ENCODE peak calls at places on chromosomes 2 and 18, in nine cellular contexts. O is fibroblast of mammary gland, Y is RWPE1, W is endothelial cell, L is hepatocyte, D is brain microvascular endothelial cell, N is HFFc6, S is glutamatergic neuron, K is mesothelial cell of epicardium. I is an unnamed sample.

GRCh38 chr18:9117980-9118841 is 15.7 kb downstream of the NDUFV2 start:
- DNase-seq in O (no peak), Y (peak), W (no peak), L (no peak), D (no peak), N (no peak), S (no peak), K (no peak), I (no peak)

GRCh38 chr2:170928036-170928823 is 823 bp upstream of the GORASP2 start:
- DNase-seq in O (peak), Y (peak), W (no peak), L (peak), D (no peak), N (no peak), S (no peak), K (no peak), I (no peak)

GRCh38 chr2:235032466-235032865 is 80.6 kb downstream of the SH3BP4 start:
- DNase-seq in O (no peak), Y (no peak), W (no peak), L (no peak), D (no peak), N (no peak), S (no peak), K (no peak), I (no peak)

GRCh38 chr18:66560092-66560491 is 43.8 kb downstream of the CDH19 start:
- DNase-seq in O (peak), Y (peak), W (peak), L (peak), D (peak), N (no peak), S (no peak), K (no peak), I (no peak)

GRCh38 chr2:61720911-61721310 is 132.9 kb downstream of the FAM161A start:
- DNase-seq in O (no peak), Y (peak), W (no peak), L (no peak), D (no peak), N (no peak), S (no peak), K (no peak), I (no peak)

GRCh38 chr2:235026137-235026536 is 74.3 kb downstream of the SH3BP4 start:
- DNase-seq in O (peak), Y (peak), W (no peak), L (peak), D (peak), N (peak), S (no peak), K (no peak), I (no peak)

GRCh38 chr2:69572640-69573039 is 70.9 kb downstream of the AAK1 start:
- DNase-seq in O (peak), Y (no peak), W (no peak), L (no peak), D (peak), N (peak), S (no peak), K (no peak), I (no peak)

GRCh38 chr2:240477916-240478315 is 42.5 kb downstream of the GPC1 start:
- DNase-seq in O (no peak), Y (no peak), W (no peak), L (no peak), D (no peak), N (no peak), S (no peak), K (no peak), I (no peak)

GRCh38 chr2:223203971-223204370 is 152.0 kb downstream of the KCNE4 start:
- DNase-seq in O (peak), Y (no peak), W (no peak), L (no peak), D (peak), N (peak), S (no peak), K (no peak), I (no peak)

GRCh38 chr2:165007162-165007744 is 51.9 kb upstream of the SLC38A11 start:
- DNase-seq in O (no peak), Y (no peak), W (no peak), L (no peak), D (no peak), N (no peak), S (no peak), K (no peak), I (no peak)

GRCh38 chr2:127107622-127107999 is 657 bp upstream of the BIN1 start:
- DNase-seq in O (peak), Y (no peak), W (no peak), L (no peak), D (peak), N (peak), S (no peak), K (no peak), I (no peak)

GRCh38 chr2:157152362-157152761 is 105.1 kb upstream of the GALNT5 start:
- DNase-seq in O (no peak), Y (no peak), W (no peak), L (no peak), D (no peak), N (no peak), S (no peak), K (no peak), I (no peak)

GRCh38 chr2:126808929-126809328 is 89.8 kb upstream of the TEX51 start:
- DNase-seq in O (no peak), Y (no peak), W (no peak), L (no peak), D (no peak), N (no peak), S (no peak), K (no peak), I (no peak)

GRCh38 chr2:8408560-8409460 is 273.0 kb upstream of the ID2 start:
- DNase-seq in O (no peak), Y (no peak), W (no peak), L (no peak), D (no peak), N (no peak), S (no peak), K (no peak), I (no peak)

GRCh38 chr2:122471779-122472178 is 716.3 kb downstream of the TSN start:
- DNase-seq in O (no peak), Y (no peak), W (no peak), L (no peak), D (no peak), N (no peak), S (no peak), K (no peak), I (no peak)

GRCh38 chr2:113976277-113976928 is 86.5 kb downstream of the ACTR3 start:
- DNase-seq in O (no peak), Y (no peak), W (no peak), L (no peak), D (no peak), N (no peak), S (no peak), K (no peak), I (no peak)

GRCh38 chr2:12035956-12036639 is 289.7 kb downstream of the LPIN1 start:
- DNase-seq in O (no peak), Y (no peak), W (no peak), L (no peak), D (no peak), N (no peak), S (no peak), K (no peak), I (no peak)

GRCh38 chr2:72001937-72002690 is 145.5 kb downstream of the CYP26B1 start:
- DNase-seq in O (no peak), Y (no peak), W (no peak), L (peak), D (no peak), N (no peak), S (no peak), K (no peak), I (no peak)

DNA sequence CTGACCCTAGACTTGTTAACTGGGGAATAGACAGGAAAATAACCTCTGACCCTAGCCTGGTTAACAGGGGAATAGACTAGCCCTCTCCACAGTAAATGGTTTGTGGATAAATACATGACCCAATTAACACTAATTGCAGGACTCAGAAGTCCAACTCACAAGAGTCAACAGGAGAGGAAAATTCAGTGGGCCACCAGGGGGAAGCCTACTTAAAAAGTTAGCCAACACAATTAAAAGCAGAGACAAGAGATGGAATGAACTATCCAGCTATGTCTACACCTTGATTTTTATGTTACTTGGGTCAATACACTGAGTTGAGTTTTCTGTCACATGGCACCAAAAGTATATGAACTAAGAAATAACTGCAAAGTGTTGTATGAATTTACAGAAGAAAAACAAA is 158.8 kb upstream of the SLC39A10 start:
- DNase-seq in O (peak), Y (peak), W (peak), L (peak), D (no peak), N (no peak), S (no peak), K (no peak), I (no peak)
- TF ChIP-seq CTCF in O (peak), Y (no peak), W (peak), L (peak), D (peak), N (peak), S (peak), K (no peak), I (peak)

GRCh38 chr2:85390941-85391669 is 19.1 kb downstream of the CAPG start:
- DNase-seq in O (peak), Y (no peak), W (peak), L (peak), D (no peak), N (no peak), S (peak), K (peak), I (no peak)
- TF ChIP-seq CTCF in O (peak), Y (peak), W (peak), L (peak), D (peak), N (peak), S (peak), K (peak), I (peak)

GRCh38 chr2:105787376-105788318 is 42.9 kb downstream of the NCK2 start:
- DNase-seq in O (peak), Y (no peak), W (no peak), L (no peak), D (no peak), N (no peak), S (no peak), K (no peak), I (no peak)
- TF ChIP-seq CTCF in O (no peak), Y (no peak), W (no peak), L (no peak), D (no peak), N (no peak), S (no peak), K (no peak), I (no peak)

GRCh38 chr18:52283927-52284326 is 56.1 kb upstream of the DCC start:
- DNase-seq in O (no peak), Y (no peak), W (no peak), L (no peak), D (no peak), N (no peak), S (no peak), K (no peak), I (no peak)

GRCh38 chr18:52286675-52287074 is 53.3 kb upstream of the DCC start:
- DNase-seq in O (no peak), Y (no peak), W (no peak), L (no peak), D (no peak), N (no peak), S (no peak), K (no peak), I (no peak)

GRCh38 chr18:52287151-52287550 is 52.8 kb upstream of the DCC start:
- DNase-seq in O (no peak), Y (no peak), W (no peak), L (no peak), D (no peak), N (no peak), S (no peak), K (no peak), I (no peak)

GRCh38 chr18:52288403-52289004 is 51.5 kb upstream of the DCC start:
- DNase-seq in O (no peak), Y (peak), W (peak), L (peak), D (no peak), N (no peak), S (peak), K (peak), I (no peak)
- TF ChIP-seq CTCF in O (peak), Y (peak), W (peak), L (peak), D (peak), N (peak), S (peak), K (peak), I (peak)

DNA sequence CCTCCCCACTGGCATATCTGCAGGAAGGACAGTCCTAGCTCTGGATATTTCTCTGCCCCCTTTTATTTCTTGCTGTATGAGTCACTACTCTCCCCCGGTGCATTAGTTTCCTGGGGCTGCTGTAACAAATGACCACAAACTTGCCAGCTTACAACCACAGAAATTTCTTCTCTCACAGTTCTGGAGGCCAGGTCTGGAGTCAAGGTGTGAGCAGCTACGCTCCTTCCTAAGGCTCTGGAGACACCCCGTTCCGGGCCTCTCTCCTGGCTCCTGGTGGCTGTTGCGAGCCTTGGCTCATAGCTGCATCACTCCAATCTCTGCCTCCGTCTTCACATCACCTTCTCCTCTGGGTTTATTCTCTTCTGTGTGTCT is 34.1 kb downstream of the PTPRM start:
- DNase-seq in O (peak), Y (no peak), W (no peak), L (no peak), D (peak), N (peak), S (no peak), K (no peak), I (no peak)
- TF ChIP-seq CTCF in O (peak), Y (no peak), W (no peak), L (no peak), D (peak), N (no peak), S (no peak), K (no peak), I (no peak)

I was measured in D721Med.